ENCODE peak calls at places on chromosome 22, in six cellular contexts. N is HepG2, J is K562, Y is H1, V is GM12878, K is GM12891. M is an unnamed sample.

GRCh38 chr22:35160268-35160667 is 94.3 kb downstream of the ISX start:
- DNase-seq in Y (no peak), K (no peak), J (no peak), V (no peak), N (no peak), M (no peak)

GRCh38 chr22:49955581-49956417 is 4.8 kb upstream of the PIM3 start:
- DNase-seq in V (no peak), Y (no peak), N (no peak), J (no peak), K (no peak), M (no peak)

GRCh38 chr22:31881867-31882266 is 62.5 kb upstream of the YWHAH start:
- DNase-seq in V (no peak), J (no peak), N (no peak), Y (no peak), K (no peak), M (no peak)

GRCh38 chr22:49737101-49737551 is 90.5 kb downstream of the BRD1 start:
- DNase-seq in V (no peak), Y (no peak), J (no peak), N (no peak), K (no peak), M (no peak)

GRCh38 chr22:29029202-29030000 is 32.2 kb downstream of the C22orf31 start:
- DNase-seq in J (no peak), V (no peak), N (no peak), Y (no peak), K (no peak), M (no peak)

GRCh38 chr22:49330421-49331222 is 497.1 kb downstream of the BRD1 start:
- DNase-seq in J (no peak), V (no peak), N (no peak), Y (peak), K (no peak), M (no peak)

GRCh38 chr22:43471186-43471585 is 59.4 kb downstream of the MPPED1 start:
- DNase-seq in Y (no peak), N (no peak), V (no peak), K (no peak), J (no peak), M (no peak)

GRCh38 chr22:24179478-24180210 is 1.6 kb upstream of the SUSD2 start:
- DNase-seq in K (no peak), Y (no peak), N (no peak), J (no peak), V (no peak), M (no peak)

GRCh38 chr22:17749605-17750395 is 24.5 kb downstream of the BID start:
- DNase-seq in J (no peak), V (no peak), Y (no peak), K (no peak), N (no peak), M (no peak)

GRCh38 chr22:41021039-41021654 is 70.0 kb downstream of the RBX1 start:
- DNase-seq in K (no peak), Y (peak), J (no peak), V (no peak), N (no peak), M (no peak)

GRCh38 chr22:48574776-48575566 is 1252.7 kb downstream of the BRD1 start:
- DNase-seq in K (peak), Y (peak), J (no peak), N (peak), V (no peak), M (no peak)

GRCh38 chr22:28105396-28105795 is 186.3 kb upstream of the PITPNB start:
- DNase-seq in N (no peak), Y (no peak), J (no peak), K (no peak), V (no peak), M (no peak)

GRCh38 chr22:41256898-41257260 is 16.1 kb upstream of the CHADL start:
- DNase-seq in K (no peak), N (no peak), J (no peak), Y (no peak), V (no peak), M (no peak)

GRCh38 chr22:39565414-39565944 is 5.1 kb upstream of the CACNA1I start:
- DNase-seq in K (no peak), Y (no peak), J (no peak), V (no peak), N (no peak), M (no peak)
- TF ChIP-seq POLR2AphosphoS5 in K (no peak), Y (no peak), J (no peak), V (no peak), N (no peak), M (no peak)

DNA sequence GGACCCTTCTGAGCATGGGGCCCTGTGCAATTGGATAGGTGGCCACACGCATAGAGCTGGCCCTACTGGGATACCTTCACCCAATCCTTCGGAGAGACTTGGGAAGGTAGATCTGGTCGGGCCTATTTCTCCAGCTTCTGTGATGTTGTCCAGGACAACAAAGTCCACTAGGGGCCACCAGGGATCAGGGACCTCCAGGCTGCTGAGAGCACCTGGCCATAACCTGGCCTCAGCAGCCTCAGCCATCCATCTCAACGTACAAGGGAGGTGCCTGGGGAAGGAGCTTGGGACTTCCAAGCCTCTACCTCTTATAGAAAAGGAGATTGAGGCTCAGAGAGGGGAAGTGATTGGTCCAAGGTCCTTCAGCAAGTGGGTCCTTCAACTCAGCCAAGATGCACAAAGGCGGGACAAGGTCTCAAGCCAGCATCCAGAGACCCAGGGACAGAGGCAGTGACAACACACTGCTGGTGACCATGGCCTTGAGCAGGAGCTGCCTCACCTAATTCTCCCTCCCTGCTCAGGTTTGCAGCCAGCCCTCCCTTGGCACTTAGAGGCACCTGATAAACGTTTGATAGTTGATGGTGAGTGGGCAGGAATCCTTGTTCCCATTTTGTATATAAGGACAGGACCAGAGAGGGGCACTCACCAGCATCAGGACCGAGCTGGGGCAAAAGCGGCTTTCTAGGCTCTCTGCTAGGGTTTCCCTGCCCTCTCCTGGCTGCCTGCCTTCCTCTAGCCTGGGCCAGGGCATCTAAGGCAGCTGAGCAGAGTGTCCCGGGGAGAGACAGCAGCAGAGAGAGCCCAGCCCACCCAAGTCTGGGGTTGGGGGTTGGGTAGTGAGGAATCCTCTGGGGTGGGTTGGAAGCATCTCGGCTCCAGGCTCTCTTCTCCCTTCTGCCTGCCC is 4.5 kb downstream of the RAC2 start:
- DNase-seq in Y (no peak), N (no peak), J (no peak), K (no peak), V (no peak), M (no peak)
- TF ChIP-seq POLR2A in Y (no peak), N (no peak), J (no peak), K (no peak), V (peak), M (peak)

GRCh38 chr22:19402642-19403191 is 28.8 kb downstream of the HIRA start:
- DNase-seq in N (no peak), K (no peak), J (no peak), V (no peak), Y (no peak), M (no peak)
- TF ChIP-seq TAF1 in N (no peak), K (no peak), J (no peak), V (no peak), Y (no peak), M (no peak)

GRCh38 chr22:47094861-47095330 is 332.4 kb downstream of the TBC1D22A start:
- DNase-seq in Y (no peak), K (no peak), N (no peak), V (no peak), J (no peak), M (no peak)

GRCh38 chr22:47091921-47092700 is 329.7 kb downstream of the TBC1D22A start:
- DNase-seq in K (no peak), J (no peak), V (no peak), Y (no peak), N (no peak), M (no peak)

GRCh38 chr22:47093720-47094119 is 331.3 kb downstream of the TBC1D22A start:
- DNase-seq in Y (no peak), J (no peak), V (no peak), N (no peak), K (no peak), M (no peak)

GRCh38 chr22:47091241-47091691 is 328.8 kb downstream of the TBC1D22A start:
- DNase-seq in J (peak), V (no peak), N (no peak), Y (no peak), K (no peak), M (no peak)

DNA sequence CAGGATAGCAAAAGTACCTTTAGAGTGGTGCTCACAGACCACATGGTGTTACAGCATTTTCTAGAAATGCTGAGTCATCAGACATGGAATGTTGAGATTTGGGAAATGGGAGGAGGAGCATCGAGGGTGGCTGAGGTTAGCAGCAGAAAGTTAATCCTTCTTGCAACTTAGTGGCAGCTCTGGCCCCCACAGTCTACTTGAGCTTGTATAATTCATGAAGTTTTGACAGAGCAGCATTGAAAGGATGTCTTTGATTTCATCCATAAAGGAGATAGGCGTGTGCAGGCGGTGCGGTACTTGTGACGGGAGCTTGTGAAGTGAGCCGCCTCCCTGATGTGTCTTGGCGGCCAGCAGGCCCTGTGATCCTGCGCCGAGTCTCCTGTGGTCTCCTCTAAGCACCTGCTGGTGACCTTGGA is 330.5 kb downstream of the TBC1D22A start:
- DNase-seq in Y (no peak), J (no peak), N (no peak), K (no peak), V (no peak), M (no peak)
- TF ChIP-seq POLR2AphosphoS5 in Y (no peak), J (no peak), N (no peak), K (no peak), V (no peak), M (no peak)